ENCODE peak calls at places on chromosomes 6 and 20, in six cellular contexts. V is AG04450; G is CD8-positive, alpha-beta T cell; Z is IMR-90; M is Panc1; H is GM23338. A is an unnamed sample.

GRCh38 chr6:45988635-45989034 is 27.0 kb downstream of the CLIC5 start:
- DNase-seq in Z (no peak), H (peak; percentile 24), V (no peak), M (no peak), G (no peak), A (no peak)

GRCh38 chr6:143999406-143999805 is 8.7 kb downstream of the PLAGL1 start:
- DNase-seq in M (no peak), G (no peak), V (peak; percentile 20), Z (peak; percentile 89), H (no peak), A (peak; percentile 62)

GRCh38 chr6:113347420-113347819 is 509.7 kb upstream of the MARCKS start:
- DNase-seq in H (no peak), G (no peak), Z (peak; percentile 87), V (no peak), M (no peak), A (peak; percentile 15)

GRCh38 chr6:23306251-23306950 is 737.0 kb downstream of the HDGFL1 start:
- DNase-seq in Z (no peak), H (no peak), V (no peak), M (no peak), G (no peak), A (peak; percentile 62)

GRCh38 chr6:13488015-13488895 is 855 bp upstream of the GFOD1 start:
- DNase-seq in G (no peak), H (peak; percentile 63), Z (peak; percentile 40), V (no peak), M (no peak), A (peak; percentile 41)

GRCh38 chr6:8670792-8671191 is 235.4 kb upstream of the SLC35B3 start:
- DNase-seq in M (no peak), V (no peak), Z (no peak), G (no peak), H (no peak), A (no peak)

GRCh38 chr6:110178626-110179405 is 654 bp downstream of the WASF1 start:
- DNase-seq in H (peak; percentile 70), Z (peak; percentile 53), G (peak; percentile 47), V (no peak), M (peak; percentile 78), A (peak; percentile 82)

GRCh38 chr20:59016795-59017492 is 2.3 kb upstream of the TUBB1 start:
- DNase-seq in G (no peak), M (no peak), H (no peak), V (no peak), Z (no peak), A (peak; percentile 42)

GRCh38 chr6:82072113-82072512 is 175.4 kb downstream of the IBTK start:
- DNase-seq in V (no peak), G (no peak), M (no peak), H (no peak), Z (peak; percentile 20), A (no peak)

GRCh38 chr6:130306377-130306776 is 59.4 kb upstream of the TMEM200A start:
- DNase-seq in H (no peak), Z (peak; percentile 17), V (no peak), G (no peak), M (no peak), A (no peak)

GRCh38 chr20:62224113-62224855 is 4.2 kb upstream of the HRH3 start:
- DNase-seq in M (no peak), H (no peak), V (no peak), G (no peak), Z (no peak), A (no peak)

GRCh38 chr6:134317471-134318131 is at the start of gene SGK1:
- DNase-seq in M (no peak), Z (peak; percentile 49), H (peak; percentile 81), G (peak; percentile 7), V (no peak), A (peak; percentile 55)

GRCh38 chr6:114735118-114735730 is 392.4 kb upstream of the HS3ST5 start:
- DNase-seq in V (no peak), M (no peak), H (peak; percentile 22), Z (no peak), G (no peak), A (no peak)

GRCh38 chr6:105932440-105932839 is 153.7 kb upstream of the PRDM1 start:
- DNase-seq in V (peak; percentile 2), G (no peak), Z (peak; percentile 61), M (no peak), H (no peak), A (peak; percentile 27)

GRCh38 chr20:15674253-15675145 is 898.7 kb downstream of the KIF16B start:
- DNase-seq in G (no peak), Z (no peak), V (no peak), H (no peak), M (no peak), A (no peak)

GRCh38 chr6:170180671-170181337 is 110.1 kb downstream of the DLL1 start:
- DNase-seq in Z (no peak), H (no peak), M (no peak), V (no peak), G (no peak), A (no peak)

GRCh38 chr6:33827546-33828451 is 24.0 kb upstream of the MLN start:
- DNase-seq in M (no peak), H (no peak), G (no peak), V (no peak), Z (peak; percentile 40), A (no peak)

GRCh38 chr6:100226811-100227210 is 232.8 kb upstream of the MCHR2 start:
- DNase-seq in G (no peak), H (no peak), M (no peak), Z (no peak), V (no peak), A (no peak)

GRCh38 chr6:100230115-100230975 is 234.4 kb downstream of the SIM1 start:
- DNase-seq in M (no peak), Z (no peak), H (no peak), G (no peak), V (no peak), A (no peak)

GRCh38 chr6:100230976-100231316 is 233.8 kb downstream of the SIM1 start:
- DNase-seq in Z (peak; percentile 27), M (no peak), G (no peak), H (no peak), V (no peak), A (peak; percentile 94)

GRCh38 chr6:100229512-100229911 is 235.2 kb downstream of the SIM1 start:
- DNase-seq in G (no peak), M (no peak), Z (no peak), H (no peak), V (no peak), A (peak; percentile 13)

GRCh38 chr6:100228437-100229424 is 234.7 kb upstream of the MCHR2 start:
- DNase-seq in M (peak; percentile 51), Z (peak; percentile 71), H (peak; percentile 86), G (peak; percentile 4), V (peak; percentile 11), A (peak; percentile 69)
- TF ChIP-seq CTCF in M (peak; percentile 8), Z (peak; percentile 16), H (peak; percentile 16), G (no peak), V (peak; percentile 40), A (peak; percentile 20)

GRCh38 chr20:35225319-35226125 is 968 bp upstream of the MMP24 start:
- DNase-seq in M (no peak), H (peak; percentile 30), Z (no peak), V (no peak), G (no peak), A (no peak)
- H3K4me3 ChIP-seq in M (peak overlapping the region; percentile 30), H (peak overlapping the region; percentile 75), Z (no peak overlapping the region), V (no peak overlapping the region), G (no peak overlapping the region), A (no peak overlapping the region)

GRCh38 chr20:8639112-8639778 is 429.6 kb upstream of the PLCB4 start:
- DNase-seq in H (no peak), V (no peak), M (no peak), Z (no peak), G (no peak), A (no peak)

GRCh38 chr20:8635837-8636236 is 433.1 kb upstream of the PLCB4 start:
- DNase-seq in Z (no peak), G (no peak), M (no peak), H (no peak), V (no peak), A (no peak)

GRCh38 chr20:8642247-8642646 is 426.6 kb upstream of the PLCB4 start:
- DNase-seq in H (no peak), M (no peak), Z (no peak), V (no peak), G (no peak), A (peak; percentile 63)

GRCh38 chr20:8635048-8635572 is 433.8 kb upstream of the PLCB4 start:
- DNase-seq in Z (no peak), H (no peak), G (no peak), V (no peak), M (no peak), A (no peak)

DNA sequence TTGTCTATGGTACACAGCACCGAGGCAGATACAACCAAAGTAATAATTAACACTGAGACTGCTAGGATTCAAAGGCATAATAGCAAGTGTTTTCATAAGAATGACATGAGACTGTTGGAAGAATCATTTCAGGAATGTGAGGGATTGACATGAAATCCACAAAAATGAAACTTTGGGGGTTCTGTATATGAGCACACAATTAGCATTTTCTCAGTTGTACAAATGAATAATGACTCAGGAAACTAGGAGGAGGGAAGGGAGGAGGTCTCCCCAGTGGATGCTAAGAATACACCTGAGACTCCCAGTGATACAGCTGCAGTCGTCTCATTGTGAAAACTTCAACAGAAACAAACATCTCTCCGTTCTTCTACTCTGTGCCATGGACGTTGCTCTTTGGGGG is 428.4 kb upstream of the PLCB4 start:
- DNase-seq in Z (no peak), H (no peak), G (no peak), M (no peak), V (no peak), A (no peak)
- TF ChIP-seq CTCF in Z (no peak), H (no peak), G (no peak), M (no peak), V (no peak), A (no peak)

DNA sequence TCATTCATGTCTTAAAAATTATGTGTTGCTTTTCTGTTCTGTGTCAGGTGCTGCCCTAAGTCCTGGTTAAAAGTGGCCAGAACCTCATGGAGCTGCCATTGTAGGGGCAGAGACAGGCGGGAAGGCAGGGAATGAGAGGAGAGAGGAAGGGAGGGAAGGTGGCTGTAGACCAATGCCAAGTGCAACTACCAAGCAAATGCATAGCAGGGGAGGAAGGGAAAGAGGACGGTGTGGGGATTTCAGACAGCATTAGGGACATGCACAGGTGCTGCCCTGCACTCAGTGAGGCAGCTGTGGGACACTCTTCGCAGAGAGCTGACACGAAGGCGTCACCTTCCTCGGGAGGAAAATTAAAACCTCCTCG is 21.0 kb downstream of the GGTLC1 start:
- DNase-seq in Z (no peak), H (no peak), V (no peak), M (no peak), G (no peak), A (no peak)
- H3K4me3 ChIP-seq in Z (no peak overlapping the region), H (no peak overlapping the region), V (no peak overlapping the region), M (no peak overlapping the region), G (no peak overlapping the region), A (no peak overlapping the region)

GRCh38 chr20:19903168-19903676 is 113.9 kb upstream of the NAA20 start:
- DNase-seq in Z (peak; percentile 76), H (peak; percentile 10), V (no peak), M (no peak), G (no peak), A (peak; percentile 68)
- TF ChIP-seq CTCF in Z (peak; percentile 56), H (peak; percentile 8), V (peak; percentile 38), M (no peak), G (no peak), A (peak; percentile 50)

GRCh38 chr6:1554241-1554880 is 55.4 kb upstream of the FOXC1 start:
- DNase-seq in V (no peak), G (no peak), H (no peak), Z (no peak), M (no peak), A (no peak)
- H3K4me3 ChIP-seq in V (peak overlapping the region; percentile 63), G (peak overlapping the region; percentile 50), H (peak overlapping the region; percentile 36), Z (peak overlapping the region; percentile 86), M (peak overlapping the region; percentile 36), A (peak overlapping the region; percentile 65)

A was measured in epithelial cell of esophagus.